ENCODE peak calls at places on chromosome 13, in eight cellular contexts. E is bronchial epithelial cell, J is dorsolateral prefrontal cortex, L is upper lobe of left lung, H is ascending aorta, I is neural progenitor cell, Q is tibial artery, W is Peyer's patch. U is an unnamed sample.

GRCh38 chr13:75050419-75051066 is 431.4 kb downstream of the TBC1D4 start:
- DNase-seq in L (no peak), I (no peak), H (no peak), J (no peak), Q (no peak), E (peak; percentile 17), W (no peak), U (no peak)

GRCh38 chr13:40170982-40171381 is 495.5 kb downstream of the FOXO1 start:
- DNase-seq in Q (no peak), W (no peak), H (peak; percentile 43), E (peak; percentile 92), J (no peak), L (no peak), I (no peak), U (no peak)

GRCh38 chr13:31261241-31261640 is 61.5 kb downstream of the B3GLCT start:
- DNase-seq in Q (no peak), J (no peak), E (peak; percentile 29), W (no peak), L (no peak), H (no peak), I (no peak), U (no peak)

GRCh38 chr13:75357576-75358295 is 124.2 kb downstream of the TBC1D4 start:
- DNase-seq in H (no peak), J (no peak), E (peak; percentile 51), Q (no peak), W (no peak), I (peak; percentile 77), L (no peak), U (no peak)

GRCh38 chr13:92821324-92821723 is 405.3 kb upstream of the GPC6 start:
- DNase-seq in W (no peak), Q (no peak), L (no peak), I (no peak), J (no peak), E (no peak), H (no peak), U (no peak)

GRCh38 chr13:80341771-80342271 is 895 bp upstream of the SPRY2 start:
- DNase-seq in I (peak; percentile 89), E (peak; percentile 21), H (peak; percentile 75), L (peak; percentile 71), J (no peak), W (peak; percentile 65), Q (peak; percentile 35), U (no peak)

GRCh38 chr13:91369432-91369831 is 21.9 kb downstream of the MIR17HG start:
- DNase-seq in J (no peak), Q (no peak), W (no peak), I (no peak), L (no peak), E (no peak), H (no peak), U (no peak)

GRCh38 chr13:63291701-63292100 is 1876.1 kb upstream of the PCDH20 start:
- DNase-seq in J (no peak), Q (no peak), H (no peak), W (no peak), E (no peak), I (no peak), L (no peak), U (no peak)

GRCh38 chr13:54144809-54145208 is 1116.2 kb downstream of the OLFM4 start:
- DNase-seq in I (peak; percentile 22), L (no peak), W (no peak), H (no peak), Q (no peak), J (no peak), E (no peak), U (no peak)

GRCh38 chr13:22789916-22790315 is 390.9 kb upstream of the SGCG start:
- DNase-seq in L (no peak), J (no peak), Q (no peak), H (no peak), I (no peak), W (no peak), E (no peak), U (no peak)

GRCh38 chr13:106696140-106696539 is 128.2 kb upstream of the ARGLU1 start:
- DNase-seq in I (no peak), L (no peak), Q (no peak), W (no peak), E (no peak), H (no peak), J (no peak), U (no peak)

GRCh38 chr13:102487330-102487729 is 85.5 kb upstream of the FGF14 start:
- DNase-seq in J (no peak), Q (no peak), E (no peak), W (no peak), I (no peak), H (no peak), L (no peak), U (no peak)

GRCh38 chr13:43390101-43390500 is 366.7 kb downstream of the DNAJC15 start:
- DNase-seq in W (no peak), J (no peak), I (no peak), L (no peak), H (no peak), Q (no peak), E (no peak), U (no peak)

GRCh38 chr13:99967884-99968520 is 3.6 kb downstream of the ZIC5 start:
- DNase-seq in L (no peak), I (peak; percentile 57), J (no peak), H (peak; percentile 43), E (no peak), Q (no peak), W (no peak), U (no peak)

GRCh38 chr13:46716821-46717220 is 80.1 kb downstream of the ESD start:
- DNase-seq in W (no peak), E (no peak), H (no peak), L (no peak), Q (no peak), I (no peak), J (no peak), U (no peak)

GRCh38 chr13:46726347-46726746 is 70.6 kb downstream of the ESD start:
- DNase-seq in J (no peak), L (no peak), Q (no peak), H (no peak), E (no peak), W (no peak), I (no peak), U (no peak)

GRCh38 chr13:46720189-46720588 is 76.8 kb downstream of the ESD start:
- DNase-seq in E (no peak), Q (no peak), J (no peak), L (no peak), I (no peak), H (no peak), W (no peak), U (no peak)

GRCh38 chr13:46717275-46717674 is 79.7 kb downstream of the ESD start:
- DNase-seq in E (no peak), H (no peak), J (no peak), Q (no peak), I (no peak), W (no peak), L (no peak), U (no peak)

GRCh38 chr13:46721054-46721453 is 75.9 kb downstream of the ESD start:
- DNase-seq in J (peak; percentile 42), I (peak; percentile 62), W (no peak), L (peak; percentile 32), Q (peak; percentile 38), E (peak; percentile 18), H (peak; percentile 68), U (no peak)
- TF ChIP-seq CTCF in J (peak; percentile 79), I (peak; percentile 77), W (no peak), L (peak; percentile 47), Q (peak; percentile 64), E (peak; percentile 42), H (peak; percentile 83), U (peak; percentile 99)

DNA sequence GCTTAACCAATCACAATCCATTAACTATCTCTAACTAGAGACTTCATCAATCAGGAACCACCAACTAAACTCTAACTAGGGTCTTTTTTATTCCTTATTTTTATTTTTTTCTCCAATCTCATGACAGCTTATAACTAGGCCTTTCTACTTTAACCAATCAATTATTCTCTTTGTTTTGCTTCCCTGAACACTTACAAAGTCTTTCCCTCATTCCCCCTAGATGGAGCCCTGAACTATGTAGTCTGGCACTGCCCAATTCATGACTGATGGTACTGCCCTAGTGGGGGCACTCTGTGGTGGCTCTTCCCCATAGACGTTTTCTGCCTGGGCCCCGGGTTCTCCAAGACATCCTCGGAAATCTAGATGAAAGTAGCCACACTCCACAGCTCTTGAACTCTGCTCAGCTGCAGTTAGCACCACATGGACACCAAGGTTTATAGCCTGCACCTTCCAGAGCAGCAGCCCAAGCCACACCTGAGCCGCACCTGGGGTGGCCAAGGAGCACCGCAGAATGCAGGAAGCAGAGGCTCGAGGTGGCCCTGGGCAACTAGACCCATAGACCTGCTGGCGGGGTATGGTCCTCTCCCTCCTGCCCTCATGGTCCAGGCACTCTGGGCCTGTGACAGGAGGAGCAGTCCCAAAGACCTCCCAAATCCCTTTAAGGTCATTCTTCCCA is 6.6 kb downstream of the ATP7B start:
- DNase-seq in W (peak; percentile 73), H (no peak), J (no peak), I (no peak), E (no peak), Q (no peak), L (no peak), U (no peak)
- TF ChIP-seq CTCF in W (no peak), H (no peak), J (no peak), I (no peak), E (no peak), Q (no peak), L (no peak), U (peak; percentile 14)

DNA sequence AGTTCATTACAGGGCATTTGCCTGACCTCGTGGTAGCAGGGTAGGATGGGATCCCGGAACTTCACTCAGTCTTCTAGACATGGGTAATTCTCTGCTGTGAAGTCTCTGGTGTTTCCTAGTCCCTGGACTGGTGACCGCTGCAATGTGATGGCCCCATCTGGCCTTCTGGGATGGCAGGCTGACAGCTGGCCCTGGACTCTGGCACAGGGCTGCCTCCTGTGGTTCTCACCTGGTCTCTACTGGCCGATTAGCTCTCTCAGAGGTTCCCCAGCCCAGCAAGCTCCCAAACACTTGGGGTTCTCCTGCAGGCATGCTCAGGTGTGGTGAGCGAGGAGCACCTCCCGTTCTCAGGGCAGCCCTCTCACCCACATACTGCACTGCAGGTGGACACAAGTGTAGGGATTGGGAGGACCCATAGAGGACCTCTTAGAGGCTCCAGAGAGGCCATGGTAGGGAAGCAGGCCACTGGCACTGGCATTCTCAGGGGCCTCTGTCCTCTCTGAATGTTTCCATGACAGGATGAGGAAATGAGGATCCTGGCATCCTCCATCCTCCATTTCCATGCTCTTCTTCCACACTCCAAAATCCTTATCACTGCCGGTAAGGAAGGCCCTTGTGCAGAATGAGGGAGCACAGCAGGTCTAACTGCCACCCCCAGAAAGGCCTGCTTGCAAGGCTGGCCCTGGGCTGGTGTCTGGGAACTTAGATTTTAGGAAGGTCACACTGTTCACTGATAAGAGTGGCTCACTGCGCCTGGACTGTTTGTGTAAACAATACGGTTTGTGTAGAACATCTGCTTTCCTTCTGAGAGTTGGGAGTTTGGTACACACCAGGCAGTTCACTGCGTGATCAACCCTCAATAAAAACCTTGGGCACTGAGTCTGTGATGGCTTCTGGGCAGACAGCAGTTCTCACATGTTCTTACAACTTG is 31.5 kb upstream of the FARP1 start:
- DNase-seq in L (no peak), W (no peak), E (no peak), J (no peak), H (no peak), I (no peak), Q (no peak), U (no peak)
- TF ChIP-seq CTCF in L (no peak), W (no peak), E (no peak), J (no peak), H (no peak), I (no peak), Q (no peak), U (no peak)

DNA sequence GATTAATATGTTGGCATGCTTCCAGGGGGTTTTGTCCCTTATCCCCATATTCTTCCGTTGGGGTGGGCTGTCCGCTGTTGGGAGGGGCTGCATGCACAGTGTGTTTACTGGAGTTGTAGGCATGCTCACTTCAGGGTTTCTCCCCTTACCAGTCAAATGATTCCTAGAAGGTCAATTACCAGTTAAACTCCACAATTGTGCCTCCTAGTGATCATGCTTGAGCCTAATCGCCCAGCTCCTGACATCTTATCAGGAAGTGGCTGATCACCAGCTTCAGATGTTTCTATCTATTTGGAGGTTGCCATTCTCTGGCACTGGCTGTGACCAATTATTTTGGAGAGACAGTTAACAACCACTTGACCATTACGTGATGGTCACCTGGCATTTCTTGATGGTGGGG is 1090.0 kb downstream of the SLITRK5 start:
- DNase-seq in H (no peak), L (no peak), I (no peak), Q (no peak), J (no peak), W (no peak), E (no peak), U (no peak)
- TF ChIP-seq CTCF in H (no peak), L (no peak), I (no peak), Q (no peak), J (no peak), W (no peak), E (no peak), U (no peak)

U was measured in chondrocyte.